ENCODE peak calls at places on chromosomes 3 and 15, in seven cellular contexts. M, J, O, H, Y, T and R are unnamed samples.
A peak's percentile ranks its signal among the peaks of the same experiment; 100 is the strongest.

GRCh38 chr15:57025264-57025939 is 107.0 kb downstream of the TCF12 start:
- DNase-seq in M (no peak), J (no peak), O (peak; percentile 8), H (no peak), Y (no peak), T (no peak), R (no peak)

GRCh38 chr3:52324676-52325075 is 8.6 kb downstream of the DNAH1 start:
- DNase-seq in M (no peak), J (no peak), O (no peak), H (no peak), Y (no peak), T (no peak), R (no peak)

GRCh38 chr15:22895465-22896190 is 57.2 kb downstream of the NIPA2 start:
- DNase-seq in M (peak; percentile 68), J (no peak), O (peak; percentile 48), H (no peak), Y (no peak), T (no peak), R (no peak)

GRCh38 chr15:80501453-80501852 is 97.3 kb downstream of the ARNT2 start:
- DNase-seq in M (no peak), J (no peak), O (no peak), H (no peak), Y (no peak), T (no peak), R (no peak)

GRCh38 chr3:72255736-72256559 is 471.0 kb upstream of the PROK2 start:
- DNase-seq in M (peak; percentile 58), J (peak; percentile 83), O (peak; percentile 20), H (no peak), Y (peak; percentile 60), T (peak; percentile 77), R (peak; percentile 13)

GRCh38 chr15:67796728-67797127 is 28.6 kb upstream of the SKOR1 start:
- DNase-seq in M (no peak), J (no peak), O (no peak), H (no peak), Y (no peak), T (no peak), R (no peak)

GRCh38 chr3:119175869-119176756 is 2.7 kb downstream of the UPK1B start:
- DNase-seq in M (no peak), J (no peak), O (no peak), H (no peak), Y (no peak), T (no peak), R (no peak)

GRCh38 chr15:92391640-92392039 is 2.0 kb upstream of the ST8SIA2 start:
- DNase-seq in M (peak; percentile 4), J (no peak), O (no peak), H (peak; percentile 29), Y (no peak), T (no peak), R (no peak)

GRCh38 chr15:64690008-64690407 is 85.4 kb downstream of the RBPMS2 start:
- DNase-seq in M (no peak), J (no peak), O (no peak), H (no peak), Y (no peak), T (no peak), R (no peak)

GRCh38 chr15:38069001-38069400 is 134.6 kb downstream of the TMCO5A start:
- DNase-seq in M (peak; percentile 82), J (no peak), O (peak; percentile 64), H (no peak), Y (no peak), T (no peak), R (no peak)

GRCh38 chr3:98972155-98972554 is 70.7 kb upstream of the DCBLD2 start:
- DNase-seq in M (no peak), J (no peak), O (no peak), H (no peak), Y (no peak), T (no peak), R (no peak)

GRCh38 chr15:94844533-94845390 is 613.4 kb downstream of the MCTP2 start:
- DNase-seq in M (no peak), J (peak; percentile 79), O (no peak), H (peak; percentile 0), Y (peak; percentile 33), T (peak; percentile 87), R (no peak)

GRCh38 chr3:49339593-49339946 is 283 bp downstream of the USP4 start:
- DNase-seq in M (no peak), J (peak; percentile 70), O (no peak), H (no peak), Y (no peak), T (peak; percentile 74), R (peak; percentile 4)

GRCh38 chr15:43111354-43111753 is 5.5 kb upstream of the UBR1 start:
- DNase-seq in M (no peak), J (no peak), O (no peak), H (no peak), Y (no peak), T (no peak), R (no peak)

GRCh38 chr3:134090031-134090430 is 60.3 kb upstream of the SLCO2A1 start:
- DNase-seq in M (no peak), J (no peak), O (no peak), H (no peak), Y (no peak), T (no peak), R (no peak)

GRCh38 chr15:89399390-89400120 is 64.9 kb upstream of the POLG start:
- DNase-seq in M (peak; percentile 58), J (no peak), O (no peak), H (peak; percentile 41), Y (peak; percentile 41), T (no peak), R (no peak)

GRCh38 chr3:172519241-172519640 is 4.0 kb downstream of the TNFSF10 start:
- DNase-seq in M (no peak), J (no peak), O (no peak), H (no peak), Y (no peak), T (no peak), R (no peak)

GRCh38 chr15:43250785-43251184 is 15.9 kb downstream of the TGM5 start:
- DNase-seq in M (no peak), J (no peak), O (no peak), H (no peak), Y (no peak), T (no peak), R (no peak)